ENCODE peak calls at places on chromosomes 12 and 14, in seven cellular contexts. B is left ventricle myocardium inferior, U is lower lobe of right lung, W is GM23338, O is A549, D is Peyer's patch, J is cardiac muscle cell. N is an unnamed sample. For H3K4me1, the result is how much of the 10 kb centered on the place peaks cover.

GRCh38 chr12:3727877-3728632 is 24.9 kb downstream of the CRACR2A start:
- DNase-seq in B (no peak), U (no peak), W (peak), O (no peak), D (peak), J (peak), N (peak)

GRCh38 chr12:3154006-3154405 is 76.8 kb downstream of the TSPAN9 start:
- DNase-seq in B (no peak), U (no peak), W (no peak), O (no peak), D (no peak), J (no peak), N (no peak)

GRCh38 chr14:68669101-68669500 is 123.8 kb downstream of the ZFP36L1 start:
- DNase-seq in B (no peak), U (no peak), W (no peak), O (no peak), D (peak), J (no peak), N (no peak)

GRCh38 chr14:104844306-104845032 is 20.6 kb upstream of the CEP170B start:
- DNase-seq in B (no peak), U (no peak), W (peak), O (no peak), D (no peak), J (no peak), N (no peak)

GRCh38 chr14:104818714-104819161 is 17.8 kb downstream of the ZBTB42 start:
- DNase-seq in B (no peak), U (no peak), W (no peak), O (no peak), D (peak), J (no peak), N (no peak)

GRCh38 chr12:5010130-5010529 is 33.5 kb upstream of the KCNA5 start:
- DNase-seq in B (no peak), U (no peak), W (no peak), O (no peak), D (no peak), J (no peak), N (no peak)

GRCh38 chr12:108193922-108194321 is 64.8 kb downstream of the WSCD2 start:
- DNase-seq in B (no peak), U (no peak), W (peak), O (peak), D (peak), J (peak), N (peak)

GRCh38 chr14:103056322-103057027 is 874 bp downstream of the CDC42BPB start:
- DNase-seq in B (peak), U (peak), W (peak), O (peak), D (peak), J (peak), N (no peak)

GRCh38 chr12:26156201-26156871 is 31.5 kb upstream of the BHLHE41 start:
- DNase-seq in B (no peak), U (no peak), W (no peak), O (no peak), D (peak), J (no peak), N (no peak)

GRCh38 chr14:24275524-24276139 is 4.2 kb upstream of the RABGGTA start:
- DNase-seq in B (no peak), U (peak), W (peak), O (no peak), D (no peak), J (no peak), N (no peak)
- H3K4me1 ChIP-seq in B (half or more), U (half or more), W (under half), O (under half), D (under half), J (under half), N (under half)

GRCh38 chr12:6338955-6339761 is 2.7 kb downstream of the TNFRSF1A start:
- DNase-seq in B (no peak), U (no peak), W (no peak), O (no peak), D (no peak), J (peak), N (no peak)
- H3K27ac ChIP-seq in B (peak), U (peak), W (peak), O (peak), D (peak), J (peak), N (peak)

GRCh38 chr14:70814466-70814865 is 5.2 kb upstream of the MAP3K9 start:
- DNase-seq in B (no peak), U (no peak), W (no peak), O (no peak), D (no peak), J (no peak), N (no peak)
- H3K4me1 ChIP-seq in B (under half), U (under half), W (under half), O (under half), D (under half), J (under half), N (under half)

GRCh38 chr12:1807107-1807478 is 13.3 kb upstream of the LRTM2 start:
- DNase-seq in B (peak), U (peak), W (no peak), O (no peak), D (no peak), J (no peak), N (no peak)

GRCh38 chr12:1803736-1804135 is 16.6 kb upstream of the LRTM2 start:
- DNase-seq in B (no peak), U (no peak), W (no peak), O (no peak), D (peak), J (no peak), N (no peak)

GRCh38 chr12:1806301-1807106 is 13.9 kb upstream of the LRTM2 start:
- DNase-seq in B (peak), U (peak), W (no peak), O (no peak), D (no peak), J (peak), N (no peak)

GRCh38 chr12:1805441-1806081 is 14.8 kb upstream of the LRTM2 start:
- DNase-seq in B (peak), U (peak), W (no peak), O (no peak), D (no peak), J (no peak), N (no peak)

DNA sequence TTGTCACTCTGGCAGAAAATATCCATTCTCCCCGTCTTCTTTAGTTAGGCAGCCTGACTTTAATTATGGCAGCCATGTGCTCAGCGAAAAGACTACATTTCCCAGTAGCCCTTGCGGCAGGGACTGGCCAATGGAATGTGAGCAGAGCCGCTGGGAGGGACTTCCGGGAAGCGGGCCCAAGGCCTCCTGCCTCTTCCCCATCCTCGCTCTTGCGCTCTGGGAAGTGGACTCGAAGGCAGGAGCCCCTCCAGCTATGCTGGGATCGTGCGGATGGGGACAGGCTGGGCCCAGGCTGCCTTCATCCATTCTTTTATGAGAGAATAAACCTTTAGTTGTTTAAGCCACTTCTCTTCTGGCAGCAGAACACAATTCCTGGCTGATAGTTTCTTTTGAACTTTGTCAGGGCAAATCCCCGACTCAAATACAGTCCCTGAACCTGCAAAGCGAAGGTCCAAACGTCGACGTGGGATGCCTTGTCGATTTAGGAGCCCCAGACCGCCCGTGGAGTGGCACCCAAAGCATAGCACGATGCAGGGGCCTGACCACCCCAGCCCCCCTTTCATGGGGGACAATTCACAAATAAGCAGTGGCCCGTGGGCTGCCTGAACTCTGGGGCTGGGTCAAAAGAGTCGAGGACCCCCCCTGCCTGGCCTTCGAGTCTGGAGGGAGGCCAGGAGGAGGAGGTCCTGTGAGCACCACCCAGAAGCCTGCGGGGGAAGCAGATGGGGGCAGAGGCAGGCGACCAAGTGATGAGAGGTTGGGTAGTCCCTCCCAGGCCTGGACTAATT is 15.6 kb upstream of the LRTM2 start:
- DNase-seq in B (peak), U (peak), W (peak), O (peak), D (peak), J (peak), N (peak)
- H3K27ac ChIP-seq in B (peak), U (peak), W (no peak), O (peak), D (peak), J (no peak), N (peak)

GRCh38 chr12:105228494-105228893 is 7.5 kb downstream of the APPL2 start:
- DNase-seq in B (no peak), U (no peak), W (no peak), O (no peak), D (no peak), J (peak), N (no peak)
- H3K4me1 ChIP-seq in B (half or more), U (under half), W (under half), O (under half), D (half or more), J (under half), N (under half)

DNA sequence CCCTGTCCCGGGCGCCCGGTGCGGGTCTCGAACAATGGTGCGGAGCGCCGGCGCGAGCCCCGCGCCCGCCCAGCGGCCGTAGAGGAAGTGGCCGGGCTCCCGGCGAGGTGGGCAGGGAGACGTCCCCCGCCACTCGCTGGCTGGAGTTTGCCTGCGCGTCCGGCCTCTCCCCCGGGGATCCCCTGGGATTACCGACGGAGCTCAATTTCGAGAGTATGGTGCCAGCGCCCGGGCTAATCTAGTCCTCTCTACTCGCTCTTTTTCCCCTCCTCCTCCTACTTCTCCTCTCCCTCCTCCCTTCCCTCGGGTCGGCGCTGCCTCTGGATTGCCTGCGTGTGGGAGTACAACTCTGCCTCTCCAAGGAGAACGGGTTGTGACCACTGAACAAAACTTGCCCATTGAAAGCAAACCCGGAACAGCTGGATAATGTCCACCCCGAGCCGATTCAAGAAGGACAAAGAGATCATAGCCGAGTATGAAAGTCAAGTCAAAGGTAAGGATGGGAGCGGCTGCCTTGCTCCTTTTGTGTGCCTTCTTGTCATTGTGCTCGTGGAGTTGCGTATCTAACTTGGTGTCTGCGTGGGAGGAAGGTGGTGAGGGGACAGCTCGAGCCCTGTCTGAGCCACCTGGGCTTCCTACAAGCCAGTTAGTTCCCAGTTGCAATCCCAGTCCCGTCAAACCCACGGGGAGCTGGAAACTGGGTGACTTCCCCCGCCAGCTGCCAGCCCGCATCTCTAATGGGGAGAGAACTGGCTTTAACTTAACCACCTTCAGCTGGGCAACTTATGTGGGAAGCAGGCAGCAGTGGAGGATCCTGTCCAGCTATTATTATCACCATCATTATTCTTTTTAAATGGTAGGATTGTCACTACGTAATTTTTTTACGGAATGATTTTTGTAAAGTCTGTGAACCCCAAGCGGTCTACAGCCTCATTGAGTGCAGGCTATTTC is at the start of gene SRGAP1:
- DNase-seq in B (peak), U (peak), W (peak), O (peak), D (peak), J (peak), N (peak)
- H3K27ac ChIP-seq in B (peak), U (peak), W (peak), O (peak), D (peak), J (peak), N (no peak)

GRCh38 chr12:83388551-83388950 is 701.8 kb downstream of the TMTC2 start:
- DNase-seq in B (no peak), U (no peak), W (no peak), O (no peak), D (no peak), J (no peak), N (no peak)
- H3K4me1 ChIP-seq in B (under half), U (under half), W (under half), O (under half), D (under half), J (under half), N (under half)

DNA sequence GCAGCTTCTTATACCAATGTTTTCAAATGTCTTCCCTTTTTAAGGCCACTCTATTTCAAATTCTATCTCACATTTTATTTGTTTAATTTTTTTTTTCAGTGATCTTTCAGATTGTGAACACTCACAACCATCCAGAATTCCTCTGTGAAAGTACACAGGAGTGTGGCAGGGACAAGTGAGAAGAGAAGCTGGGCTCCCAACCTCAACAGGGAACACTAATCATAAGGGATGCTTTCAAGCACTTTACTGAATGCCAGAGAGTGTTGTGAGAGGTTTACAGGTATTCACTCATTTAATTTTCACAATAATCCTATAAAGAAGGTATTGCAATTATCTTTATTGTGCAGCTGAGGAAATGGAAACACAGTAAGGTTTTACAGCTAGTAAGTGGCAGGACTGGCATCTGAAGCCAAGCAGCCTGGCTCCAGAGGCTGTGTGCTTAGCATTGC is 60.1 kb upstream of the PYGL start:
- DNase-seq in B (no peak), U (peak), W (no peak), O (peak), D (no peak), J (no peak), N (no peak)
- H3K27ac ChIP-seq in B (peak), U (peak), W (no peak), O (peak), D (no peak), J (peak), N (no peak)

GRCh38 chr12:52529846-52530245 is 9.7 kb upstream of the KRT5 start:
- DNase-seq in B (no peak), U (no peak), W (no peak), O (no peak), D (peak), J (no peak), N (no peak)

GRCh38 chr12:52530366-52530765 is 10.2 kb upstream of the KRT5 start:
- DNase-seq in B (no peak), U (no peak), W (no peak), O (no peak), D (peak), J (no peak), N (no peak)

GRCh38 chr12:52532636-52533035 is 12.4 kb upstream of the KRT5 start:
- DNase-seq in B (no peak), U (no peak), W (no peak), O (no peak), D (no peak), J (no peak), N (no peak)

GRCh38 chr12:52530905-52531304 is 10.7 kb upstream of the KRT5 start:
- DNase-seq in B (no peak), U (no peak), W (no peak), O (no peak), D (no peak), J (no peak), N (no peak)

GRCh38 chr12:52531563-52532300 is 11.5 kb upstream of the KRT5 start:
- DNase-seq in B (no peak), U (no peak), W (no peak), O (no peak), D (no peak), J (no peak), N (no peak)
- H3K4me1 ChIP-seq in B (under half), U (under half), W (under half), O (under half), D (under half), J (under half), N (under half)